ENCODE peak calls at places on chromosomes 1 and 21, in seven cellular contexts. V is heart left ventricle; Y is effector memory CD8-positive, alpha-beta T cell; O is MCF 10A; T is NCI-H774; J is mesothelial cell of epicardium; R is NCI-H2081. U is an unnamed sample.

GRCh38 chr1:39648496-39648895 is 9.1 kb upstream of the HEYL start:
- DNase-seq in O (no peak), Y (no peak), R (no peak), J (no peak), T (no peak), V (no peak), U (no peak)

GRCh38 chr1:10903421-10903820 is 107.0 kb upstream of the CASZ1 start:
- DNase-seq in V (no peak), Y (no peak), T (no peak), J (no peak), O (no peak), R (no peak), U (no peak)

GRCh38 chr1:17233675-17234074 is 15.2 kb upstream of the PADI3 start:
- DNase-seq in T (no peak), R (peak; percentile 39), Y (no peak), O (peak; percentile 99), V (peak; percentile 78), J (no peak), U (no peak)

GRCh38 chr1:10074059-10074854 is 41.5 kb downstream of the UBE4B start:
- DNase-seq in T (no peak), Y (peak; percentile 12), V (no peak), O (peak; percentile 77), J (no peak), R (no peak), U (peak; percentile 39)

GRCh38 chr1:84960371-84960770 is 36.5 kb downstream of the MCOLN2 start:
- DNase-seq in O (peak; percentile 49), J (no peak), V (no peak), R (no peak), Y (no peak), T (no peak), U (no peak)

GRCh38 chr21:26162081-26162480 is 8.5 kb downstream of the APP start:
- DNase-seq in T (no peak), O (no peak), J (no peak), Y (no peak), V (no peak), R (no peak), U (no peak)

GRCh38 chr1:28329395-28330153 is 734 bp downstream of the MED18 start:
- DNase-seq in O (peak; percentile 18), Y (no peak), V (no peak), R (peak; percentile 16), T (no peak), J (no peak), U (peak; percentile 55)

GRCh38 chr1:53550201-53550741 is 91.1 kb downstream of the DMRTB1 start:
- DNase-seq in O (peak; percentile 62), J (peak; percentile 14), R (no peak), V (no peak), T (no peak), Y (no peak), U (peak; percentile 6)

GRCh38 chr1:172999349-172999748 is 51.4 kb downstream of the TNFSF18 start:
- DNase-seq in R (no peak), J (no peak), V (no peak), Y (no peak), T (no peak), O (no peak), U (no peak)

GRCh38 chr1:224922404-224923164 is 6.9 kb upstream of the DNAH14 start:
- DNase-seq in Y (no peak), T (peak; percentile 73), J (no peak), O (peak; percentile 76), V (no peak), R (peak; percentile 72), U (no peak)

GRCh38 chr1:164834641-164835040 is 275.7 kb downstream of the PBX1 start:
- DNase-seq in V (no peak), J (no peak), R (no peak), T (no peak), Y (no peak), O (no peak), U (no peak)

GRCh38 chr21:41377715-41378114 is 15.9 kb downstream of the MX2 start:
- DNase-seq in T (no peak), O (no peak), V (peak; percentile 15), J (no peak), R (no peak), Y (no peak), U (no peak)